ENCODE peak calls at places on chromosomes 2 and 18, in five cellular contexts. Y is left ventricle myocardium inferior, I is neural progenitor cell, P is ovary, M is tibial artery. Q is an unnamed sample.

GRCh38 chr2:134819334-134819733 is 19.1 kb upstream of the ACMSD start:
- DNase-seq in P (no peak), Y (no peak), M (no peak), I (no peak), Q (peak; percentile 91)

GRCh38 chr2:213150315-213150951 is 979 bp downstream of the IKZF2 start:
- DNase-seq in M (no peak), I (peak; percentile 63), P (peak; percentile 31), Y (peak; percentile 13), Q (peak; percentile 35)

GRCh38 chr2:15889800-15890498 is 50.4 kb upstream of the MYCN start:
- DNase-seq in P (no peak), M (no peak), Y (peak; percentile 33), I (no peak), Q (no peak)

GRCh38 chr2:90207454-90208058 is 1516.1 kb downstream of the RPIA start:
- DNase-seq in I (no peak), P (no peak), Y (no peak), M (no peak), Q (peak; percentile 59)

GRCh38 chr2:213247566-213247965 is 36.7 kb upstream of the SPAG16 start:
- DNase-seq in M (no peak), P (no peak), I (no peak), Y (no peak), Q (no peak)

GRCh38 chr2:47031909-47032668 is 116.5 kb upstream of the MCFD2 start:
- DNase-seq in Y (no peak), I (no peak), P (no peak), M (no peak), Q (peak; percentile 20)

GRCh38 chr2:7044253-7045250 is 127.3 kb downstream of the RNF144A start:
- DNase-seq in P (peak; percentile 66), I (peak; percentile 55), Y (peak; percentile 73), M (peak; percentile 78), Q (peak; percentile 80)

GRCh38 chr2:852168-852567 is 98.5 kb upstream of the SNTG2 start:
- DNase-seq in P (no peak), Y (no peak), M (no peak), I (no peak), Q (no peak)

GRCh38 chr2:223488814-223489213 is 113.3 kb downstream of the SCG2 start:
- DNase-seq in I (no peak), P (no peak), Y (no peak), M (no peak), Q (peak; percentile 4)

GRCh38 chr2:173831312-173832229 is 133.6 kb downstream of the SP3 start:
- DNase-seq in I (peak; percentile 11), Y (peak; percentile 69), P (peak; percentile 80), M (peak; percentile 71), Q (no peak)

GRCh38 chr2:127580167-127581049 is 44.9 kb downstream of the MYO7B start:
- DNase-seq in I (no peak), Y (no peak), M (no peak), P (no peak), Q (no peak)

GRCh38 chr2:134865388-134865787 is 27.0 kb downstream of the ACMSD start:
- DNase-seq in M (no peak), I (no peak), Y (no peak), P (no peak), Q (no peak)

GRCh38 chr2:12728221-12728777 is 11.6 kb downstream of the TRIB2 start:
- DNase-seq in P (no peak), M (no peak), I (no peak), Y (no peak), Q (no peak)

GRCh38 chr2:37920570-37920969 is 4.5 kb upstream of the RMDN2 start:
- DNase-seq in M (no peak), I (no peak), Y (no peak), P (no peak), Q (no peak)

GRCh38 chr2:11482473-11483031 is 16.6 kb upstream of the E2F6 start:
- DNase-seq in I (peak; percentile 96), M (no peak), P (peak; percentile 69), Y (peak; percentile 32), Q (no peak)

GRCh38 chr18:25830787-25831186 is 259.6 kb downstream of the SS18 start:
- DNase-seq in M (peak; percentile 76), P (peak; percentile 49), I (no peak), Y (peak; percentile 37), Q (no peak)

GRCh38 chr2:144333144-144333555 is 186.8 kb downstream of the ZEB2 start:
- DNase-seq in P (no peak), Y (no peak), M (no peak), I (no peak), Q (no peak)

GRCh38 chr18:56315363-56315762 is 323.0 kb downstream of the TXNL1 start:
- DNase-seq in I (no peak), M (no peak), P (no peak), Y (no peak), Q (peak; percentile 1)

GRCh38 chr2:237744613-237745249 is 53.8 kb upstream of the RBM44 start:
- DNase-seq in M (peak; percentile 86), I (peak; percentile 71), Y (peak; percentile 77), P (peak; percentile 83), Q (peak; percentile 79)

GRCh38 chr2:112691761-112692370 is 29.0 kb upstream of the NT5DC4 start:
- DNase-seq in Y (no peak), I (no peak), P (no peak), M (no peak), Q (no peak)

GRCh38 chr2:36507408-36507812 is 90.6 kb downstream of the FEZ2 start:
- DNase-seq in I (peak; percentile 80), P (peak; percentile 47), M (no peak), Y (no peak), Q (peak; percentile 49)

GRCh38 chr2:235847576-235847975 is 320.6 kb downstream of the GBX2 start:
- DNase-seq in M (no peak), Y (no peak), I (no peak), P (no peak), Q (no peak)

GRCh38 chr2:50491541-50492114 is 540.3 kb downstream of the NRXN1 start:
- DNase-seq in Y (no peak), P (no peak), M (no peak), I (peak; percentile 33), Q (peak; percentile 29)

GRCh38 chr2:86309966-86310365 is 27.5 kb downstream of the REEP1 start:
- DNase-seq in M (no peak), Y (no peak), I (no peak), P (no peak), Q (no peak)

GRCh38 chr2:56386657-56387056 is 202.9 kb downstream of the CCDC85A start:
- DNase-seq in I (no peak), P (no peak), Y (no peak), M (no peak), Q (no peak)

GRCh38 chr2:128298846-128299507 is 19.7 kb downstream of the HS6ST1 start:
- DNase-seq in P (peak; percentile 14), Y (no peak), M (no peak), I (no peak), Q (no peak)

GRCh38 chr2:62216616-62217015 is 20.7 kb downstream of the B3GNT2 start:
- DNase-seq in Y (no peak), I (no peak), M (peak; percentile 75), P (peak; percentile 37), Q (peak; percentile 45)

GRCh38 chr2:68248361-68248760 is 4.0 kb downstream of the PPP3R1 start:
- DNase-seq in Y (no peak), P (no peak), I (no peak), M (no peak), Q (no peak)

GRCh38 chr2:63086687-63087086 is 36.1 kb downstream of the OTX1 start:
- DNase-seq in I (no peak), Y (no peak), M (no peak), P (no peak), Q (no peak)

GRCh38 chr2:120812866-120813265 is 77.2 kb downstream of the GLI2 start:
- DNase-seq in Y (no peak), P (no peak), M (no peak), I (no peak), Q (no peak)

DNA sequence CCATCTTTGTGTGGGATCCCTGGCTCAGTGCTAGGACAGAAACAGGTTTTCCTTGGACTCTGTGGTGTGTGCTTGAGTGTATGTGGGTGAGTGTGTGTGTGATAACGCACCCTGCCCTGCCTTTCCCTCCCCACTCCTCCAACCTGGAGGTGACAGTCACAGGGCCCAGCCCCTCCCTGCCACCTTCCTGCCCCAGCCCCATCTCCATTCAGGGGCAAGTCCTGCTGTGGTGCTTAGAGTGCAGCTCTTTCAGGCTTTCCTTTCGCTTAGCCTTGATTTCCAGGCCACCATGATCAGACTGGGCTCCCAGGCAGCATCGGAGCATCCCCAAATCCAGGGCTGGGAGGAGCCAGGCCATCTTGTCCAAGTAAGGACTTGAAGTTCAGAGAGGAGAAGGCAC is 185.2 kb downstream of the ZFP36L2 start:
- DNase-seq in P (peak; percentile 30), M (no peak), I (no peak), Y (no peak), Q (no peak)
- H3K27ac ChIP-seq in P (peak overlapping the region; percentile 23), M (peak overlapping the region; percentile 34), I (no peak overlapping the region), Y (no peak overlapping the region), Q (peak overlapping the region; percentile 97)

DNA sequence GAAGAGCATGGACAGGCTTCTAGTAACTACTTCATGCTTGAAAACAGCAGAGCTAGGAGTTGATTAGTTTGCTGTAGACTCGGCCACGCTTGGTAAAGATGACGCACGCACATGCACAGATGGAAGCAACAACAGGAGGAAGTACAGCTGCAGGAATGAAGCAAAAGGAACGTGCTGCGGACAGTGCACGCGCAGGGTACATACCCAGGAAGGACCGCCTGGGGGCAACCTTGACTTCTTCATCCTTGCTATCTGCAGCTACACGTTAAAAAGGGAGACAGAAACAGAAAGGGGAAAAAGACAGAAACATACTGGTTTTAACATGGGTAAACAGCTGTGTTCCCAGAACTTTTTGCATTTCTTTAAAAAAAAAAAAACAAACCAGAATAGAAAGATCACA is 17.7 kb downstream of the SLC66A2 start:
- DNase-seq in P (no peak), Y (no peak), I (peak; percentile 36), M (peak; percentile 15), Q (no peak)
- TF ChIP-seq CTCF in P (no peak), Y (peak; percentile 39), I (peak; percentile 41), M (no peak), Q (no peak)

GRCh38 chr2:161136696-161137324 is 23.4 kb upstream of the TANK start:
- DNase-seq in Y (no peak), P (no peak), M (no peak), I (no peak), Q (no peak)
- H3K27ac ChIP-seq in Y (peak overlapping the region; percentile 62), P (no peak overlapping the region), M (peak overlapping the region; percentile 53), I (no peak overlapping the region), Q (no peak overlapping the region)

DNA sequence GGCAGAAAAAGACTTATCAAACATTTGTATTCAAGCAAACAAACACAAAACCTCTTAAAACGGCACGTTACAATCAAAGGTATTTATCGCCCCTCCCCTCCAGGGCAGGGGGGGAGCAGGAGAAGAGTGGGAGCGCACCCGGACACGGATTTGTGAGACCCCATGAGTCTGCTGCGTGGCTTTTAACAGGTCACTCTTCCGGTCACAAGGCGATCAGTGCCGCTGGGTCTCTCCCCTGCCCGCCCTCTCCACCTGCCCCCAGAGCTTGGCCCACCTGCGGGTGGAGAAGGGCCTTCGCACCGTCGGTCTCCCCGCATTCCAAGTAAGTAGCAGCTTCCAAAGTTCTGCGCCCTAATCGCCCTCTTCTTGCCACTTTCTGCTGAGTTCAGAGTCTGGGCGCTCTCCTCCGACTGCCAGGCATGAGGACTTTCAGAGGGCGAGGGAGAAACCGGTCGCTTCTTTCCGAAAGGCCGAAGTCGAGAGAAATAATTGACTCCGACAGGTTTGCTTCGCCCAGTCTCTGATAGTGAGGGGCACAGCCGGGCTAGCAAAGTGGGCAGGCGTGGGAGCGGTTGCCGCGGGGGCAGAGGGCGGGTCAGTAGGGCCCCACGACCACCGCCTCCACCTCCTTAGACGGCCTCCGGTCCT is 797 bp downstream of the RPRM start:
- DNase-seq in I (peak; percentile 58), P (peak; percentile 24), M (no peak), Y (no peak), Q (no peak)
- TF ChIP-seq CTCF in I (no peak), P (no peak), M (no peak), Y (no peak), Q (no peak)